ENCODE peak calls at places on chromosome 14, in four cellular contexts. One of them, this sample, is unnamed.

GRCh38 chr14:99133563-99134332 is 138.2 kb downstream of the BCL11B start:
- ATAC-seq in RWPE2: peak; percentile 45
- ATAC-seq in upper lobe of right lung: no peak
- ATAC-seq in Right ventricle myocardium inferior: peak; percentile 58
- ATAC-seq in this sample: peak; percentile 37

GRCh38 chr14:95998656-95999055 is 40.5 kb upstream of the C14orf132 start:
- ATAC-seq in RWPE2: peak; percentile 42
- ATAC-seq in upper lobe of right lung: peak; percentile 67
- ATAC-seq in Right ventricle myocardium inferior: no peak
- ATAC-seq in this sample: no peak

GRCh38 chr14:63891148-63891964 is 38.6 kb downstream of the SYNE2 start:
- ATAC-seq in RWPE2: no peak
- ATAC-seq in upper lobe of right lung: no peak
- ATAC-seq in Right ventricle myocardium inferior: no peak
- ATAC-seq in this sample: peak; percentile 62

GRCh38 chr14:52400846-52401245 is 86.7 kb downstream of the PTGER2 start:
- ATAC-seq in RWPE2: no peak
- ATAC-seq in upper lobe of right lung: no peak
- ATAC-seq in Right ventricle myocardium inferior: no peak
- ATAC-seq in this sample: no peak

GRCh38 chr14:78358631-78359030 is 188.5 kb downstream of the NRXN3 start:
- ATAC-seq in RWPE2: no peak
- ATAC-seq in upper lobe of right lung: no peak
- ATAC-seq in Right ventricle myocardium inferior: no peak
- ATAC-seq in this sample: no peak

GRCh38 chr14:60174352-60175254 is 9.4 kb upstream of the DHRS7 start:
- ATAC-seq in RWPE2: no peak
- ATAC-seq in upper lobe of right lung: no peak
- ATAC-seq in Right ventricle myocardium inferior: no peak
- ATAC-seq in this sample: no peak

GRCh38 chr14:23556700-23557440 is 799 bp downstream of the THTPA start:
- ATAC-seq in RWPE2: peak; percentile 5
- ATAC-seq in upper lobe of right lung: no peak
- ATAC-seq in Right ventricle myocardium inferior: no peak
- ATAC-seq in this sample: peak; percentile 12

GRCh38 chr14:64998455-64998931 is 11.8 kb downstream of the FNTB start:
- ATAC-seq in RWPE2: peak; percentile 74
- ATAC-seq in upper lobe of right lung: no peak
- ATAC-seq in Right ventricle myocardium inferior: no peak
- ATAC-seq in this sample: peak; percentile 84

GRCh38 chr14:81033841-81034240 is 78.4 kb downstream of the TSHR start:
- ATAC-seq in RWPE2: no peak
- ATAC-seq in upper lobe of right lung: peak; percentile 74
- ATAC-seq in Right ventricle myocardium inferior: peak; percentile 34
- ATAC-seq in this sample: no peak

GRCh38 chr14:82441270-82441669 is 907.6 kb upstream of the SEL1L start:
- ATAC-seq in RWPE2: no peak
- ATAC-seq in upper lobe of right lung: no peak
- ATAC-seq in Right ventricle myocardium inferior: no peak
- ATAC-seq in this sample: no peak

GRCh38 chr14:74594021-74594420 is 18.0 kb downstream of the LTBP2 start:
- ATAC-seq in RWPE2: no peak
- ATAC-seq in upper lobe of right lung: no peak
- ATAC-seq in Right ventricle myocardium inferior: no peak
- ATAC-seq in this sample: no peak

GRCh38 chr14:70909788-70910614 is 2.7 kb downstream of the PCNX1 start:
- ATAC-seq in RWPE2: no peak
- ATAC-seq in upper lobe of right lung: no peak
- ATAC-seq in Right ventricle myocardium inferior: no peak
- ATAC-seq in this sample: peak; percentile 27

GRCh38 chr14:49173765-49174373 is 412.3 kb downstream of the RPS29 start:
- ATAC-seq in RWPE2: peak; percentile 100
- ATAC-seq in upper lobe of right lung: peak; percentile 91
- ATAC-seq in Right ventricle myocardium inferior: no peak
- ATAC-seq in this sample: peak; percentile 75

This sample was measured in esophagus mucosa.